ENCODE peak calls at places on chromosomes 13 and 19, in nine cellular contexts. One of them, this sample, is unnamed.

GRCh38 chr19:40507892-40508291 is 41.1 kb downstream of the SPTBN4 start:
- DNase-seq in NCI-H2107: no peak
- DNase-seq in islet precursor cell: no peak
- DNase-seq in IMR-90: no peak
- DNase-seq in stimulated activated CD4-positive, alpha-beta T cell treated with anti-CD3 and anti-CD28 coated beads, TNF-alpha, amount 100 ng/mL, for 4 hours: no peak
- DNase-seq in left cardiac atrium: no peak
- DNase-seq in prostate gland: no peak
- DNase-seq in fibroblast of the conjunctiva: no peak
- DNase-seq in HEK293T: no peak
- DNase-seq in this sample: no peak

GRCh38 chr19:18848860-18849661 is 17.3 kb downstream of the UPF1 start:
- DNase-seq in left cardiac atrium: peak; percentile 79
- DNase-seq in stimulated activated CD4-positive, alpha-beta T cell treated with anti-CD3 and anti-CD28 coated beads, TNF-alpha, amount 100 ng/mL, for 4 hours: no peak
- DNase-seq in prostate gland: peak; percentile 61
- DNase-seq in islet precursor cell: no peak
- DNase-seq in IMR-90: peak; percentile 40
- DNase-seq in fibroblast of the conjunctiva: no peak
- DNase-seq in NCI-H2107: no peak
- DNase-seq in HEK293T: no peak
- DNase-seq in this sample: peak; percentile 24

GRCh38 chr13:75226092-75226491 is 255.9 kb downstream of the TBC1D4 start:
- DNase-seq in fibroblast of the conjunctiva: no peak
- DNase-seq in prostate gland: no peak
- DNase-seq in HEK293T: no peak
- DNase-seq in stimulated activated CD4-positive, alpha-beta T cell treated with anti-CD3 and anti-CD28 coated beads, TNF-alpha, amount 100 ng/mL, for 4 hours: no peak
- DNase-seq in NCI-H2107: no peak
- DNase-seq in islet precursor cell: peak; percentile 71
- DNase-seq in left cardiac atrium: no peak
- DNase-seq in IMR-90: no peak
- DNase-seq in this sample: no peak

GRCh38 chr13:28548872-28549271 is 53.9 kb upstream of the FLT1 start:
- DNase-seq in prostate gland: no peak
- DNase-seq in islet precursor cell: no peak
- DNase-seq in IMR-90: no peak
- DNase-seq in stimulated activated CD4-positive, alpha-beta T cell treated with anti-CD3 and anti-CD28 coated beads, TNF-alpha, amount 100 ng/mL, for 4 hours: no peak
- DNase-seq in NCI-H2107: no peak
- DNase-seq in HEK293T: no peak
- DNase-seq in left cardiac atrium: no peak
- DNase-seq in fibroblast of the conjunctiva: no peak
- DNase-seq in this sample: no peak

GRCh38 chr13:51303882-51304281 is 35.6 kb upstream of the SERPINE3 start:
- DNase-seq in IMR-90: no peak
- DNase-seq in stimulated activated CD4-positive, alpha-beta T cell treated with anti-CD3 and anti-CD28 coated beads, TNF-alpha, amount 100 ng/mL, for 4 hours: no peak
- DNase-seq in prostate gland: no peak
- DNase-seq in fibroblast of the conjunctiva: no peak
- DNase-seq in islet precursor cell: no peak
- DNase-seq in left cardiac atrium: no peak
- DNase-seq in HEK293T: no peak
- DNase-seq in NCI-H2107: no peak
- DNase-seq in this sample: no peak

GRCh38 chr13:28313579-28313978 is 175.2 kb downstream of the PAN3 start:
- DNase-seq in IMR-90: peak; percentile 57
- DNase-seq in HEK293T: peak; percentile 36
- DNase-seq in stimulated activated CD4-positive, alpha-beta T cell treated with anti-CD3 and anti-CD28 coated beads, TNF-alpha, amount 100 ng/mL, for 4 hours: no peak
- DNase-seq in NCI-H2107: no peak
- DNase-seq in prostate gland: no peak
- DNase-seq in islet precursor cell: no peak
- DNase-seq in left cardiac atrium: no peak
- DNase-seq in fibroblast of the conjunctiva: no peak
- DNase-seq in this sample: peak; percentile 33

GRCh38 chr13:77729502-77730221 is 32.2 kb downstream of the SLAIN1 start:
- DNase-seq in stimulated activated CD4-positive, alpha-beta T cell treated with anti-CD3 and anti-CD28 coated beads, TNF-alpha, amount 100 ng/mL, for 4 hours: no peak
- DNase-seq in islet precursor cell: peak; percentile 50
- DNase-seq in left cardiac atrium: no peak
- DNase-seq in NCI-H2107: no peak
- DNase-seq in IMR-90: no peak
- DNase-seq in fibroblast of the conjunctiva: no peak
- DNase-seq in HEK293T: no peak
- DNase-seq in prostate gland: no peak
- DNase-seq in this sample: no peak

GRCh38 chr13:20960663-20961309 is 58.2 kb upstream of the XPO4 start:
- DNase-seq in IMR-90: no peak
- DNase-seq in prostate gland: no peak
- DNase-seq in islet precursor cell: no peak
- DNase-seq in fibroblast of the conjunctiva: no peak
- DNase-seq in left cardiac atrium: no peak
- DNase-seq in HEK293T: no peak
- DNase-seq in NCI-H2107: no peak
- DNase-seq in stimulated activated CD4-positive, alpha-beta T cell treated with anti-CD3 and anti-CD28 coated beads, TNF-alpha, amount 100 ng/mL, for 4 hours: no peak
- DNase-seq in this sample: peak; percentile 30

This sample was measured in KBM-7.